ENCODE peak calls at places on chromosomes 7 and 10, in nine cellular contexts. G, N, Y, E, H, K, P, R and J are unnamed samples.

GRCh38 chr7:108093903-108094302 is 36.3 kb downstream of the LAMB4 start:
- DNase-seq in Y (peak; percentile 18), R (no peak), H (no peak), N (no peak), P (peak; percentile 23), E (no peak), K (no peak), G (no peak), J (no peak)

GRCh38 chr7:29457565-29457971 is 106.1 kb upstream of the PRR15 start:
- DNase-seq in Y (no peak), N (no peak), H (no peak), P (no peak), G (no peak), R (no peak), K (no peak), E (no peak), J (no peak)

GRCh38 chr10:122515588-122516231 is 44.8 kb upstream of the DMBT1 start:
- DNase-seq in E (no peak), H (peak; percentile 41), R (no peak), K (no peak), G (peak; percentile 43), P (peak; percentile 35), N (no peak), Y (no peak), J (no peak)

GRCh38 chr10:118343115-118343514 is 991 bp upstream of the FAM204A start:
- DNase-seq in Y (no peak), E (no peak), P (peak; percentile 50), H (no peak), N (no peak), K (no peak), G (no peak), R (no peak), J (no peak)

GRCh38 chr10:78971094-78971682 is 97.6 kb upstream of the ZMIZ1 start:
- DNase-seq in N (no peak), H (no peak), E (no peak), Y (no peak), R (no peak), K (no peak), G (no peak), P (no peak), J (no peak)

GRCh38 chr7:111063166-111063565 is 27.8 kb upstream of the LRRN3 start:
- DNase-seq in K (no peak), E (no peak), R (no peak), Y (no peak), P (no peak), G (no peak), N (no peak), H (no peak), J (no peak)

GRCh38 chr10:70459771-70460490 is 18.4 kb upstream of the NODAL start:
- DNase-seq in R (no peak), P (no peak), Y (no peak), H (no peak), N (no peak), K (no peak), E (no peak), G (no peak), J (no peak)

GRCh38 chr7:19122018-19122588 is 4.7 kb upstream of the TWIST1 start:
- DNase-seq in P (peak; percentile 72), H (no peak), R (no peak), N (no peak), E (no peak), Y (no peak), G (no peak), K (no peak), J (no peak)

GRCh38 chr7:391961-392524 is 102.1 kb downstream of the FOXL3 start:
- DNase-seq in G (no peak), H (no peak), Y (no peak), P (no peak), R (no peak), N (no peak), K (no peak), E (no peak), J (no peak)

GRCh38 chr10:84194424-84195043 is at the start of gene CDHR1:
- DNase-seq in Y (no peak), E (peak; percentile 91), K (peak; percentile 31), R (no peak), P (no peak), H (peak; percentile 71), N (no peak), G (peak; percentile 17), J (no peak)

GRCh38 chr7:20385121-20385520 is 54.4 kb downstream of the ITGB8 start:
- DNase-seq in H (no peak), G (no peak), K (no peak), P (peak; percentile 89), E (no peak), R (no peak), Y (no peak), N (no peak), J (no peak)

GRCh38 chr7:96120856-96121255 is 201.0 kb downstream of the SLC25A13 start:
- DNase-seq in N (no peak), K (no peak), H (no peak), E (no peak), R (no peak), Y (no peak), P (no peak), G (no peak), J (no peak)

GRCh38 chr10:112382539-112383235 is 8.8 kb downstream of the ACSL5 start:
- DNase-seq in N (no peak), P (no peak), Y (no peak), H (no peak), E (no peak), G (no peak), K (no peak), R (no peak), J (no peak)

GRCh38 chr10:25257646-25258045 is 82.8 kb downstream of the GPR158 start:
- DNase-seq in E (no peak), R (no peak), N (no peak), G (no peak), H (no peak), K (no peak), Y (no peak), P (no peak), J (no peak)

GRCh38 chr10:24822557-24822956 is 98.9 kb upstream of the ARHGAP21 start:
- DNase-seq in N (no peak), G (no peak), H (peak; percentile 20), Y (no peak), P (no peak), K (no peak), E (no peak), R (no peak), J (no peak)

GRCh38 chr10:128305601-128306345 is 179.6 kb upstream of the MKI67 start:
- DNase-seq in H (no peak), R (no peak), G (no peak), E (no peak), Y (no peak), N (no peak), P (no peak), K (no peak), J (no peak)

GRCh38 chr10:78382776-78383175 is 349.1 kb downstream of the RPS24 start:
- DNase-seq in H (no peak), G (no peak), P (no peak), E (no peak), K (no peak), R (no peak), N (no peak), Y (no peak), J (no peak)

GRCh38 chr7:99385564-99385963 is 11.0 kb downstream of the ARPC1B start:
- DNase-seq in H (no peak), K (no peak), G (no peak), E (no peak), N (no peak), R (no peak), P (no peak), Y (no peak), J (no peak)

GRCh38 chr7:73828972-73829371 is 1.8 kb upstream of the CLDN4 start:
- DNase-seq in K (no peak), H (no peak), E (no peak), Y (no peak), R (no peak), N (no peak), G (no peak), P (no peak), J (no peak)
- H3K36me3 ChIP-seq in K (no peaks in the 10 kb centered on the region), H (no peaks in the 10 kb centered on the region), E (no peaks in the 10 kb centered on the region), Y (no peaks in the 10 kb centered on the region), R (no peaks in the 10 kb centered on the region), N (no peaks in the 10 kb centered on the region), G (no peaks in the 10 kb centered on the region), P (no peaks in the 10 kb centered on the region), J (no peaks in the 10 kb centered on the region)

GRCh38 chr7:155701972-155702544 is 57.6 kb downstream of the RBM33 start:
- DNase-seq in N (no peak), H (no peak), K (no peak), E (no peak), R (no peak), P (no peak), Y (no peak), G (no peak), J (no peak)

GRCh38 chr7:155702616-155703015 is 58.2 kb downstream of the RBM33 start:
- DNase-seq in P (peak; percentile 39), K (no peak), R (no peak), G (no peak), N (no peak), Y (no peak), H (no peak), E (no peak), J (no peak)

GRCh38 chr7:155706376-155706775 is 61.9 kb downstream of the RBM33 start:
- DNase-seq in N (no peak), R (no peak), K (no peak), H (no peak), Y (no peak), E (no peak), P (no peak), G (no peak), J (no peak)

GRCh38 chr7:155709453-155709852 is 65.0 kb downstream of the RBM33 start:
- DNase-seq in R (no peak), G (no peak), E (no peak), Y (no peak), K (no peak), N (no peak), P (no peak), H (no peak), J (no peak)

GRCh38 chr7:155705656-155706360 is 61.3 kb downstream of the RBM33 start:
- DNase-seq in H (no peak), P (no peak), K (no peak), R (no peak), Y (no peak), G (no peak), N (no peak), E (no peak), J (no peak)
- H3K36me3 ChIP-seq in H (peaks cover 15% of the 10 kb centered on the region), P (peaks cover 37% of the 10 kb centered on the region), K (no peaks in the 10 kb centered on the region), R (peaks cover 34% of the 10 kb centered on the region), Y (peaks cover 79% of the 10 kb centered on the region), G (peaks cover 100% of the 10 kb centered on the region), N (no peaks in the 10 kb centered on the region), E (peaks cover 92% of the 10 kb centered on the region), J (peaks cover 58% of the 10 kb centered on the region)

GRCh38 chr10:17703706-17704105 is 48.3 kb upstream of the TMEM236 start:
- DNase-seq in Y (no peak), K (no peak), E (no peak), G (no peak), H (no peak), N (no peak), R (no peak), P (no peak), J (no peak)
- H3K36me3 ChIP-seq in Y (peaks cover 84% of the 10 kb centered on the region), K (no peaks in the 10 kb centered on the region), E (no peaks in the 10 kb centered on the region), G (peaks cover 79% of the 10 kb centered on the region), H (peaks cover under 1% of the 10 kb centered on the region), N (no peaks in the 10 kb centered on the region), R (peaks cover 10% of the 10 kb centered on the region), P (peaks cover 19% of the 10 kb centered on the region), J (peaks cover 54% of the 10 kb centered on the region)

DNA sequence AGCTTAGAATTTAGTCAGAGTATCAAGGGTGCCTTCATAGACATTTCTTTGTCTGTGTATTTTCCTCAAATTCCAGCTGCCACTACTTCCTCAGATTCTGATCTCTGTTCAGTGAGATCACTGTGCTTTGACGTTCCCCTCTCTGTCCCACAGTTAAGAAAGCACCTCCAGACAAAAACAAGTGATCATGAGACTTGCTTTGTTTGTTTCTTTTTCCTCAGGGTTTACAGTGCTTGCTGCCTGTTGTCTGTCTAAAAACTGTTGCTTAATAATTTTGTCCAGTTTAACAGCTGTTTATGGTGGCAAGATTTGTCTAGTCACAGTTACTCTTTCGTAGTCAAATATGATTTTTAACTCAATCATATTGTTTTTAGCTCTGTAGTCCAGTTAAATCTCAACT is 29.1 kb downstream of the TRUB1 start:
- DNase-seq in R (no peak), K (no peak), P (peak; percentile 72), E (no peak), N (no peak), H (no peak), Y (no peak), G (no peak), J (no peak)
- H3K36me3 ChIP-seq in R (no peaks in the 10 kb centered on the region), K (no peaks in the 10 kb centered on the region), P (peaks cover 4% of the 10 kb centered on the region), E (peaks cover 11% of the 10 kb centered on the region), N (no peaks in the 10 kb centered on the region), H (peaks cover 1% of the 10 kb centered on the region), Y (peaks cover 11% of the 10 kb centered on the region), G (peaks cover 9% of the 10 kb centered on the region), J (no peaks in the 10 kb centered on the region)